ENCODE peak calls at places on chromosomes 6 and 20, in ten cellular contexts. One of them, this sample, is unnamed.

GRCh38 chr6:15698474-15698873 is 35.6 kb upstream of the DTNBP1 start:
- DNase-seq in WTC11: no peak
- DNase-seq in IMR-90: no peak
- DNase-seq in psoas muscle: no peak
- DNase-seq in suprapubic skin: no peak
- DNase-seq in AG10803: no peak
- DNase-seq in dorsolateral prefrontal cortex: no peak
- DNase-seq in AG04450: no peak
- DNase-seq in foreskin fibroblast: no peak
- DNase-seq in AG04449: no peak
- DNase-seq in this sample: no peak

GRCh38 chr20:3702992-3703391 is 9.4 kb downstream of the SIGLEC1 start:
- DNase-seq in suprapubic skin: no peak
- DNase-seq in AG04449: no peak
- DNase-seq in foreskin fibroblast: no peak
- DNase-seq in AG10803: no peak
- DNase-seq in IMR-90: no peak
- DNase-seq in dorsolateral prefrontal cortex: no peak
- DNase-seq in psoas muscle: no peak
- DNase-seq in WTC11: no peak
- DNase-seq in AG04450: no peak
- DNase-seq in this sample: peak

GRCh38 chr6:126107475-126108121 is 121.3 kb downstream of the TRMT11 start:
- DNase-seq in AG04450: no peak
- DNase-seq in suprapubic skin: no peak
- DNase-seq in psoas muscle: no peak
- DNase-seq in WTC11: no peak
- DNase-seq in AG04449: no peak
- DNase-seq in foreskin fibroblast: no peak
- DNase-seq in IMR-90: no peak
- DNase-seq in AG10803: no peak
- DNase-seq in dorsolateral prefrontal cortex: no peak
- DNase-seq in this sample: no peak

GRCh38 chr6:124080483-124080882 is 276.8 kb downstream of the NKAIN2 start:
- DNase-seq in AG04449: no peak
- DNase-seq in foreskin fibroblast: no peak
- DNase-seq in dorsolateral prefrontal cortex: no peak
- DNase-seq in psoas muscle: no peak
- DNase-seq in AG10803: no peak
- DNase-seq in IMR-90: no peak
- DNase-seq in AG04450: no peak
- DNase-seq in WTC11: no peak
- DNase-seq in suprapubic skin: no peak
- DNase-seq in this sample: no peak

GRCh38 chr6:44537306-44538049 is 150.0 kb downstream of the CDC5L start:
- DNase-seq in foreskin fibroblast: no peak
- DNase-seq in WTC11: no peak
- DNase-seq in AG04449: no peak
- DNase-seq in dorsolateral prefrontal cortex: no peak
- DNase-seq in IMR-90: no peak
- DNase-seq in suprapubic skin: no peak
- DNase-seq in AG04450: no peak
- DNase-seq in AG10803: no peak
- DNase-seq in psoas muscle: no peak
- DNase-seq in this sample: no peak

GRCh38 chr6:55239099-55239498 is 64.8 kb downstream of the HCRTR2 start:
- DNase-seq in AG04449: no peak
- DNase-seq in psoas muscle: no peak
- DNase-seq in AG10803: peak
- DNase-seq in IMR-90: no peak
- DNase-seq in WTC11: no peak
- DNase-seq in AG04450: no peak
- DNase-seq in dorsolateral prefrontal cortex: no peak
- DNase-seq in suprapubic skin: no peak
- DNase-seq in foreskin fibroblast: no peak
- DNase-seq in this sample: no peak

GRCh38 chr20:48387675-48388074 is 440.1 kb downstream of the PREX1 start:
- DNase-seq in psoas muscle: no peak
- DNase-seq in dorsolateral prefrontal cortex: no peak
- DNase-seq in AG04450: no peak
- DNase-seq in WTC11: no peak
- DNase-seq in AG04449: no peak
- DNase-seq in IMR-90: no peak
- DNase-seq in foreskin fibroblast: no peak
- DNase-seq in suprapubic skin: no peak
- DNase-seq in AG10803: no peak
- DNase-seq in this sample: no peak

GRCh38 chr20:23139524-23139923 is 53.4 kb upstream of the CD93 start:
- DNase-seq in foreskin fibroblast: no peak
- DNase-seq in AG10803: no peak
- DNase-seq in AG04450: no peak
- DNase-seq in psoas muscle: no peak
- DNase-seq in dorsolateral prefrontal cortex: no peak
- DNase-seq in WTC11: no peak
- DNase-seq in AG04449: no peak
- DNase-seq in suprapubic skin: peak
- DNase-seq in IMR-90: no peak
- DNase-seq in this sample: no peak

GRCh38 chr6:35017461-35018183 is 123.5 kb downstream of the TCP11 start:
- DNase-seq in AG04450: no peak
- DNase-seq in AG10803: peak
- DNase-seq in foreskin fibroblast: no peak
- DNase-seq in AG04449: no peak
- DNase-seq in IMR-90: no peak
- DNase-seq in psoas muscle: peak
- DNase-seq in dorsolateral prefrontal cortex: no peak
- DNase-seq in suprapubic skin: peak
- DNase-seq in WTC11: no peak
- DNase-seq in this sample: no peak

GRCh38 chr20:32450484-32451061 is 92.4 kb downstream of the ASXL1 start:
- DNase-seq in WTC11: no peak
- DNase-seq in psoas muscle: no peak
- DNase-seq in foreskin fibroblast: no peak
- DNase-seq in IMR-90: no peak
- DNase-seq in AG04449: no peak
- DNase-seq in AG04450: no peak
- DNase-seq in AG10803: no peak
- DNase-seq in dorsolateral prefrontal cortex: no peak
- DNase-seq in suprapubic skin: no peak
- DNase-seq in this sample: no peak

GRCh38 chr20:43766395-43766794 is 39.6 kb upstream of the GTSF1L start:
- DNase-seq in AG04450: no peak
- DNase-seq in psoas muscle: no peak
- DNase-seq in AG04449: no peak
- DNase-seq in foreskin fibroblast: no peak
- DNase-seq in AG10803: no peak
- DNase-seq in suprapubic skin: no peak
- DNase-seq in WTC11: no peak
- DNase-seq in IMR-90: no peak
- DNase-seq in dorsolateral prefrontal cortex: peak
- DNase-seq in this sample: no peak

GRCh38 chr20:46023999-46024398 is 5.0 kb upstream of the SLC12A5 start:
- DNase-seq in WTC11: no peak
- DNase-seq in suprapubic skin: no peak
- DNase-seq in IMR-90: no peak
- DNase-seq in dorsolateral prefrontal cortex: no peak
- DNase-seq in psoas muscle: no peak
- DNase-seq in AG04450: no peak
- DNase-seq in AG10803: no peak
- DNase-seq in foreskin fibroblast: no peak
- DNase-seq in AG04449: no peak
- DNase-seq in this sample: no peak

GRCh38 chr20:46025376-46025783 is 3.6 kb upstream of the SLC12A5 start:
- DNase-seq in IMR-90: no peak
- DNase-seq in foreskin fibroblast: no peak
- DNase-seq in WTC11: no peak
- DNase-seq in AG10803: no peak
- DNase-seq in AG04449: no peak
- DNase-seq in psoas muscle: no peak
- DNase-seq in AG04450: no peak
- DNase-seq in dorsolateral prefrontal cortex: peak
- DNase-seq in suprapubic skin: no peak
- DNase-seq in this sample: no peak

GRCh38 chr20:46021361-46022359 is 7.4 kb upstream of the SLC12A5 start:
- DNase-seq in AG04449: no peak
- DNase-seq in AG10803: no peak
- DNase-seq in psoas muscle: no peak
- DNase-seq in foreskin fibroblast: no peak
- DNase-seq in AG04450: no peak
- DNase-seq in WTC11: peak
- DNase-seq in dorsolateral prefrontal cortex: peak
- DNase-seq in suprapubic skin: no peak
- DNase-seq in IMR-90: no peak
- DNase-seq in this sample: no peak

GRCh38 chr20:46022411-46023147 is 6.4 kb upstream of the SLC12A5 start:
- DNase-seq in psoas muscle: peak
- DNase-seq in WTC11: peak
- DNase-seq in IMR-90: peak
- DNase-seq in foreskin fibroblast: no peak
- DNase-seq in AG04450: no peak
- DNase-seq in suprapubic skin: no peak
- DNase-seq in dorsolateral prefrontal cortex: peak
- DNase-seq in AG10803: peak
- DNase-seq in AG04449: no peak
- DNase-seq in this sample: no peak

DNA sequence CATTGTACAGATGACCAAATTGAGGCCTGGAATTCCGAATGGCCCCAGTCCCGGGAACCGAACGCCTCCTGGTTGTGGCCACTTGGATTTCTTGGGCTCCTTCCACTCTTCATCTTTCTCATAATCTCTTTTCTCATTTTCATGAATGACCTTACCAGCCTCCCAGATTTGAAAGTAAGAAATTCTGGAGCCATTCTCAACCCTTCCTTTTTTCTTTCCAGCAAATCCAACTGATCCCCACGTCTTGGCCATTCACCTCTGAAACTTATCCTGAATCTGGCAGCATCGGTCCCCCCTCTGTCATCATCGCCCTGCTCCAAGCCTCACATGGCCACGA is 5.9 kb upstream of the SLC12A5 start:
- DNase-seq in dorsolateral prefrontal cortex: no peak
- DNase-seq in IMR-90: no peak
- DNase-seq in AG10803: no peak
- DNase-seq in foreskin fibroblast: no peak
- DNase-seq in psoas muscle: no peak
- DNase-seq in suprapubic skin: no peak
- DNase-seq in AG04450: no peak
- DNase-seq in WTC11: no peak
- DNase-seq in AG04449: no peak
- DNase-seq in this sample: no peak
- TF ChIP-seq CTCF in dorsolateral prefrontal cortex: no peak
- TF ChIP-seq CTCF in IMR-90: no peak
- TF ChIP-seq CTCF in AG10803: no peak
- TF ChIP-seq CTCF in foreskin fibroblast: no peak
- TF ChIP-seq CTCF in psoas muscle: no peak
- TF ChIP-seq CTCF in suprapubic skin: no peak
- TF ChIP-seq CTCF in AG04450: no peak
- TF ChIP-seq CTCF in WTC11: no peak
- TF ChIP-seq CTCF in AG04449: no peak
- TF ChIP-seq CTCF in this sample: peak

DNA sequence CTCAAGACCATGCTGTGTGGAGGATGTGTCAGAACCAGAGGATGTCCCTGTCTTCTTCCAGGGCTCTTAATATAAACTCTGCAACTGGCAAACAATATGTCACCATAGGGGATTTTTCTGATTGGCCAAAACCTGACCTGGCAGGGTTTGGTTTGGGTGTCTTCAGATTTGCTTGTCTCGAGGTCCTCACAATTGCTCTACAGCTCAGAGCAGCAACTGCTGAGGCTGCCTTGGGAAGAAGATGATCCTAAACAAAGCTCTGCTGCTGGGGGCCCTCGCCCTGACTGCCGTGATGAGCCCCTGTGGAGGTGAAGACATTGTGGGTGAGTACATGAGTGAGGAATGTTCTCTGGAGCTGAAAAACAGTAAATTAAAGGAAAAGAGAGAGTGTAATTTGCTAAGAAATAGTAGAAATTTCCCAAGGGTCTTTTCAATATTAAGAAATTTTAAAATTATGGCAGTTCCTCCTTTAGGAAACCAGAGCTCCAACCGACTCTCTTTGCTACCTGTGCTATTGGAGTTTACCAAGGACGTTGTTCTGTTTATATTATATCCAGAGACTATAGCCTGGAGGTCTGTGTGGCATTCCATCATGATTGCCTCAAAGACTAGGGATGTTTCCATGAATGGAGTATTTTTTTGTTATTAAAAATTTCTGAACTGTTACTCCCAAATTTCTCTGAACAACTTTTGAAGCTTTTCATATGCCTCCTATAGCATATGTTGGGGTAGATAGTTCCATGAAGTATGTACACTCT is at the start of gene HLA-DQA2:
- DNase-seq in suprapubic skin: no peak
- DNase-seq in AG10803: no peak
- DNase-seq in IMR-90: no peak
- DNase-seq in AG04450: no peak
- DNase-seq in AG04449: no peak
- DNase-seq in WTC11: no peak
- DNase-seq in dorsolateral prefrontal cortex: no peak
- DNase-seq in psoas muscle: no peak
- DNase-seq in foreskin fibroblast: no peak
- DNase-seq in this sample: no peak
- TF ChIP-seq CTCF in suprapubic skin: no peak
- TF ChIP-seq CTCF in AG10803: no peak
- TF ChIP-seq CTCF in IMR-90: no peak
- TF ChIP-seq CTCF in AG04450: no peak
- TF ChIP-seq CTCF in AG04449: no peak
- TF ChIP-seq CTCF in WTC11: no peak
- TF ChIP-seq CTCF in dorsolateral prefrontal cortex: no peak
- TF ChIP-seq CTCF in psoas muscle: no peak
- TF ChIP-seq CTCF in foreskin fibroblast: no peak
- TF ChIP-seq CTCF in this sample: no peak

DNA sequence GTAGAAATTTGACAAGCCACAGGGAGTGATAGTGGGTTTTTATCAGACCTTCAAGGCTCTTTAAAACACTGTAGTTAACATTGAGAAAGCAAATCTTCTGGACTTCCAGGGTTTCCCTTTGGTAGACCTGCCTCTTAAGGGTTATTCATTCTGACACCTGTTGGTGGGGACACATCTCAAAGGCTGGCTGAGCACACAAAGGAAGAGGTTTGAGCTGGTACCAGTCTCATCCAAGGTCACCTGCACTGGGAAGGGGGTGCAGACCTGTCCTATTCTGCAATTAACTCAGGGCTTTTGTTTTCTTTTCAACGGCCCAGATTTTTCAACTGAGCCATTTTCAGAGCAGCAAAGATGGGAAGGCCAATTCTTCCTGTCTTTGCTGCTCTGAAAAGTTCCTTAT is 45.6 kb downstream of the EDN1 start:
- DNase-seq in dorsolateral prefrontal cortex: no peak
- DNase-seq in IMR-90: no peak
- DNase-seq in AG04450: no peak
- DNase-seq in AG10803: no peak
- DNase-seq in WTC11: no peak
- DNase-seq in psoas muscle: no peak
- DNase-seq in AG04449: no peak
- DNase-seq in suprapubic skin: no peak
- DNase-seq in foreskin fibroblast: no peak
- DNase-seq in this sample: no peak
- TF ChIP-seq CTCF in dorsolateral prefrontal cortex: no peak
- TF ChIP-seq CTCF in IMR-90: no peak
- TF ChIP-seq CTCF in AG04450: no peak
- TF ChIP-seq CTCF in AG10803: no peak
- TF ChIP-seq CTCF in WTC11: no peak
- TF ChIP-seq CTCF in psoas muscle: no peak
- TF ChIP-seq CTCF in AG04449: no peak
- TF ChIP-seq CTCF in suprapubic skin: no peak
- TF ChIP-seq CTCF in foreskin fibroblast: no peak
- TF ChIP-seq CTCF in this sample: no peak

GRCh38 chr20:36542019-36542488 is 735 bp downstream of the MYL9 start:
- DNase-seq in AG04449: no peak
- DNase-seq in suprapubic skin: no peak
- DNase-seq in psoas muscle: peak
- DNase-seq in AG04450: no peak
- DNase-seq in IMR-90: peak
- DNase-seq in foreskin fibroblast: peak
- DNase-seq in AG10803: peak
- DNase-seq in dorsolateral prefrontal cortex: no peak
- DNase-seq in WTC11: peak
- DNase-seq in this sample: peak
- TF ChIP-seq CTCF in AG04449: peak
- TF ChIP-seq CTCF in suprapubic skin: no peak
- TF ChIP-seq CTCF in psoas muscle: peak
- TF ChIP-seq CTCF in AG04450: peak
- TF ChIP-seq CTCF in IMR-90: peak
- TF ChIP-seq CTCF in foreskin fibroblast: peak
- TF ChIP-seq CTCF in AG10803: peak
- TF ChIP-seq CTCF in dorsolateral prefrontal cortex: no peak
- TF ChIP-seq CTCF in WTC11: peak
- TF ChIP-seq CTCF in this sample: peak

This sample was measured in chondrocyte.